ENCODE peak calls at places on chromosomes 12 and 14, in four cellular contexts. Z is lower lobe of right lung, F is astrocyte of the cerebellum, Q is lung. V is an unnamed sample.

GRCh38 chr12:126483145-126484068 is 1418.2 kb downstream of the AACS start:
- DNase-seq in Z (no peak), F (peak; percentile 57), Q (no peak), V (no peak)

GRCh38 chr12:15966426-15966825 is 55.3 kb downstream of the DERA start:
- DNase-seq in Z (no peak), F (peak; percentile 35), Q (no peak), V (peak; percentile 21)

GRCh38 chr12:118467576-118467975 is 91.2 kb downstream of the SUDS3 start:
- DNase-seq in Z (no peak), F (no peak), Q (no peak), V (no peak)

GRCh38 chr12:68222336-68222735 is 3.3 kb downstream of the IL26 start:
- DNase-seq in Z (no peak), F (no peak), Q (no peak), V (no peak)

GRCh38 chr14:67474366-67474765 is 14.2 kb downstream of the TMEM229B start:
- DNase-seq in Z (no peak), F (no peak), Q (no peak), V (no peak)

GRCh38 chr12:109423392-109423791 is 53.7 kb downstream of the KCTD10 start:
- DNase-seq in Z (no peak), F (no peak), Q (no peak), V (no peak)

GRCh38 chr12:76094754-76095153 is 10.3 kb upstream of the NAP1L1 start:
- DNase-seq in Z (no peak), F (no peak), Q (no peak), V (no peak)

GRCh38 chr12:13176257-13176656 is 20.3 kb upstream of the EMP1 start:
- DNase-seq in Z (no peak), F (no peak), Q (no peak), V (no peak)

GRCh38 chr14:54782803-54783659 is 119.6 kb downstream of the GCH1 start:
- DNase-seq in Z (peak; percentile 66), F (no peak), Q (no peak), V (no peak)

GRCh38 chr12:32505067-32505466 is 105.7 kb downstream of the FGD4 start:
- DNase-seq in Z (no peak), F (no peak), Q (no peak), V (no peak)

GRCh38 chr12:32504626-32505025 is 105.3 kb downstream of the FGD4 start:
- DNase-seq in Z (no peak), F (no peak), Q (no peak), V (no peak)

GRCh38 chr12:32502693-32503510 is 103.5 kb downstream of the FGD4 start:
- DNase-seq in Z (no peak), F (no peak), Q (peak; percentile 53), V (peak; percentile 36)

GRCh38 chr12:32499048-32499447 is 99.7 kb downstream of the FGD4 start:
- DNase-seq in Z (no peak), F (no peak), Q (no peak), V (no peak)

GRCh38 chr12:32501835-32502333 is 102.5 kb downstream of the FGD4 start:
- DNase-seq in Z (no peak), F (peak; percentile 51), Q (no peak), V (no peak)
- H3K4me3 ChIP-seq in Z (peak overlapping the region; percentile 27), F (peak overlapping the region; percentile 5), Q (no peak overlapping the region), V (no peak overlapping the region)

GRCh38 chr14:100855256-100855930 is 29.5 kb downstream of the MEG3 start:
- DNase-seq in Z (peak; percentile 15), F (no peak), Q (no peak), V (no peak)
- TF ChIP-seq CTCF in Z (no peak), F (no peak), Q (no peak), V (no peak)

DNA sequence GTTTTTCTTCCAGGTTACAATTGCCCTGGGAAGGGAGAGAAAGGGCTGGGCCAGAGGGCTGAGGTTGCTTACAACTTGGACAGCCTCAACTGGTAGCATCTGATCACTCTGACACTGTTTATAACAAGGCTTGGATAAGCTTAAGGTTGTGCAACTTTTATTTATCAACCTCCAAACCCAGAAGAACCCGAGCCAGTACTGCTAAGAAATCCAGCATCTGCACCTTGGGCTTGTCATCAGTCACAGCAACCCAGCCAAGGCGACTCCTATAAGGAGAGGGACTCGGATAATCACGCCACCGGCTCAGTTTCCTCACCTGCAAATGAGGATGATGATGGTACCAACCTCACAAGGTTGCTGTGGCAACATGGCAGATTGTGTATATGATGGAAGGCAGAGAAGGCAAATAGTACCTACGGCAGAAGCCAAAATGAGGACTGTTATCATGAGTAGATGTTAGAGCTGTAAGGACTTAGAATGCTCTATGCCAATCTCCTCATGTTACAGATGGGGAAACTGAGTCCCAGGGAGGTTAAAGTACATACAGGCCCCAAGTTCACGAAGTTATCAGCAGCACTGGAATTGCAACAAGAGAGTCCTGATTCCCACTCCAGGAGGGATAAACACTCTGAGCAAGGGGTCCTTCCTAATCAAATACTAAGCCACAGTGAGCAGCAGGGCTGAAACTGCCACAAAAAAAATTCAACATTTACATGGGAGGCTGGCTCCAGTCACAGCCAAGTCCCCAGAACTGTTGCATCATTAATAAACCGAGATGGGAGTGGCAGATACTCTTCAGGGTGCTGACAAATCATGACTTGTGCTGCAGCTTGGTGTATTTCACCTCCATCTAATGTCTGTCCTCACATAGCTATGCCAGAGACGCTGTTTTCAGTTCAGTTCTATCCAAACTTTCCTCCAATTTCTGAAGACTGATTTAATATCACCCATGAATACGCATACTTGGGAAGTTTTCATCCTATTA is 24.4 kb downstream of the NUAK1 start:
- DNase-seq in Z (no peak), F (no peak), Q (no peak), V (no peak)
- H3K4me3 ChIP-seq in Z (no peak overlapping the region), F (no peak overlapping the region), Q (no peak overlapping the region), V (no peak overlapping the region)

GRCh38 chr14:34835312-34835711 is 39.8 kb downstream of the BAZ1A start:
- DNase-seq in Z (no peak), F (no peak), Q (no peak), V (no peak)
- TF ChIP-seq CTCF in Z (no peak), F (no peak), Q (no peak), V (no peak)

GRCh38 chr12:56152756-56153137 is 360 bp downstream of the MYL6B start:
- DNase-seq in Z (no peak), F (no peak), Q (no peak), V (no peak)

GRCh38 chr12:56154246-56154771 is 1.9 kb downstream of the MYL6B start:
- DNase-seq in Z (peak; percentile 14), F (no peak), Q (no peak), V (no peak)

GRCh38 chr12:56152132-56152755 is at the start of gene MYL6B:
- DNase-seq in Z (peak; percentile 96), F (peak; percentile 79), Q (peak; percentile 93), V (peak; percentile 31)

GRCh38 chr12:56154818-56155217 is 2.4 kb downstream of the MYL6B start:
- DNase-seq in Z (no peak), F (no peak), Q (no peak), V (no peak)

GRCh38 chr12:56153291-56154065 is 1.1 kb downstream of the MYL6B start:
- DNase-seq in Z (no peak), F (no peak), Q (no peak), V (no peak)
- H3K4me3 ChIP-seq in Z (peak overlapping the region; percentile 73), F (peak overlapping the region; percentile 75), Q (no peak overlapping the region), V (peak overlapping the region; percentile 68)

DNA sequence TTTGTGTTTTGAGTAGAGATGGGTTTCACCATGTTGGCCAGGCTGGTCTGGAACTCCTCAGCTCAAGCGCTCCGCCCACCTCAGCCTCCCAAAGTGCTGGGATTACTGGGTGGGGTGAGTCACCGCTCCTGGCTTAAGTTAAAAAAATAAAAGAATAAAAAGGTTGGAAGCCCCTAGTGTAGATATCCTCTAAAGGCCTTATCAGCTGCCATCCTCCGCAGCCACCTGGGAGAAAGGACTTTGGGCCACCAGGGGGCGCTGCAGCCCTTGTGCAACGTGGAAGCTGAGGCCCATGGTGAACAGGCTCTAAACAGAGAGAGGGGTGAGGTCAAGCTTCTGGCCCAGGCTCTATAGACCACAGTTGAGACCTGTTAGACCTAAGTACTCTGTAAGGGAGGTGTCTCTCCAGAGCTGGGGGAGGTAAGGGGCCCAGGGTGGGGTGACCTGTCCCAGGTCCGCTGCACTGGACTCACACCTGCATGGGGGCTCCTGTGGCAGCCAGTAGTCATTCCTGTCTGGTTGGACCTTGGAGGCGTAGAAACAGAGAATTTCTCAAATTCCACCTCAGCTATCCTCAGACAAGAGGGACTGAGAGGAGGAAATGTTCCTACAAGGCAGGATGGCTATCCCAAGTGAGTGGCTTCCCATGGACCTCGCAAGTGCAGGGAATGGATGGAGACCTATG is 14.0 kb upstream of the RACGAP1 start:
- DNase-seq in Z (peak; percentile 92), F (peak; percentile 38), Q (peak; percentile 87), V (no peak)
- TF ChIP-seq CTCF in Z (peak; percentile 93), F (peak; percentile 91), Q (peak; percentile 79), V (peak; percentile 90)

GRCh38 chr12:107509421-107509820 is 176.2 kb upstream of the PWP1 start:
- DNase-seq in Z (no peak), F (no peak), Q (no peak), V (no peak)
- H3K4me3 ChIP-seq in Z (no peak overlapping the region), F (no peak overlapping the region), Q (no peak overlapping the region), V (no peak overlapping the region)

GRCh38 chr12:112116232-112117060 is 7.9 kb upstream of the NAA25 start:
- DNase-seq in Z (peak; percentile 62), F (peak; percentile 53), Q (peak; percentile 61), V (no peak)
- TF ChIP-seq CTCF in Z (no peak), F (no peak), Q (no peak), V (no peak)

GRCh38 chr12:117155278-117156060 is 34.8 kb downstream of the FBXO21 start:
- DNase-seq in Z (peak; percentile 76), F (peak; percentile 5), Q (peak; percentile 77), V (no peak)
- H3K4me3 ChIP-seq in Z (no peak overlapping the region), F (no peak overlapping the region), Q (no peak overlapping the region), V (no peak overlapping the region)

GRCh38 chr14:35261774-35262173 is 30.4 kb upstream of the PSMA6 start:
- DNase-seq in Z (no peak), F (no peak), Q (no peak), V (no peak)
- TF ChIP-seq CTCF in Z (peak; percentile 19), F (no peak), Q (peak; percentile 10), V (no peak)

V was measured in AG04449.